ENCODE peak calls at places on chromosomes 4 and X, in seven cellular contexts. Y is left cardiac atrium, B is astrocyte of the spinal cord, I is ACHN, U is AG20443, T is EH, D is A673. M is an unnamed sample.

GRCh38 chr4:113899260-113900177 is 79.9 kb downstream of the ARSJ start:
- DNase-seq in D (no peak), B (no peak), U (no peak), Y (no peak), T (no peak), I (no peak), M (no peak)

GRCh38 chr4:133149932-133150642 is 993 bp downstream of the PCDH10 start:
- DNase-seq in B (peak), Y (no peak), D (peak), T (peak), I (no peak), U (peak), M (no peak)

GRCh38 chr4:10108391-10108790 is 8.2 kb downstream of the WDR1 start:
- DNase-seq in D (no peak), I (no peak), Y (no peak), B (no peak), T (peak), U (no peak), M (no peak)

GRCh38 chrX:69493193-69493592 is 10.9 kb upstream of the NALF2 start:
- DNase-seq in T (no peak), Y (no peak), D (peak), B (no peak), I (peak), U (peak), M (peak)

GRCh38 chr4:150063128-150063527 is 15.1 kb upstream of the DCLK2 start:
- DNase-seq in T (peak), Y (no peak), I (no peak), B (peak), U (no peak), D (no peak), M (no peak)

GRCh38 chr4:40829586-40829985 is 79.8 kb downstream of the NSUN7 start:
- DNase-seq in Y (no peak), D (no peak), I (no peak), U (no peak), T (no peak), B (no peak), M (no peak)

GRCh38 chr4:67106846-67107467 is 438.3 kb downstream of the CENPC start:
- DNase-seq in I (no peak), T (no peak), B (no peak), Y (no peak), U (no peak), D (no peak), M (no peak)

GRCh38 chrX:135327299-135327698 is 18.0 kb downstream of the ETDC start:
- DNase-seq in D (no peak), I (peak), U (peak), B (peak), Y (no peak), T (peak), M (peak)

GRCh38 chr4:7902101-7902553 is 37.5 kb downstream of the AFAP1 start:
- DNase-seq in I (no peak), B (no peak), D (peak), Y (no peak), U (no peak), T (no peak), M (no peak)

GRCh38 chrX:136953867-136954787 is 73.6 kb upstream of the RBMX start:
- DNase-seq in Y (peak), U (peak), I (peak), T (peak), B (peak), D (peak), M (peak)

GRCh38 chr4:183384516-183384915 is 59.9 kb upstream of the CDKN2AIP start:
- DNase-seq in Y (no peak), D (no peak), T (no peak), U (no peak), B (no peak), I (no peak), M (no peak)

GRCh38 chrX:93594780-93595179 is 78.6 kb downstream of the NAP1L3 start:
- DNase-seq in B (no peak), U (no peak), I (no peak), T (no peak), D (no peak), Y (no peak), M (peak)

GRCh38 chr4:8409271-8410065 is 31.1 kb downstream of the ACOX3 start:
- DNase-seq in I (no peak), U (peak), B (peak), Y (peak), T (peak), D (peak), M (peak)

M was measured in MG63.